ENCODE peak calls at places on chromosomes 2 and 18, in ten cellular contexts. One of them, this sample, is unnamed.

GRCh38 chr2:226835420-226835795 is 446 bp upstream of the RHBDD1 start:
- DNase-seq in BJ: no peak
- DNase-seq in AG09319: no peak
- DNase-seq in prostate gland: no peak
- DNase-seq in heart right ventricle: no peak
- DNase-seq in Calu3: no peak
- DNase-seq in right atrium auricular region: no peak
- DNase-seq in HFF-Myc: no peak
- DNase-seq in astrocyte of the spinal cord: no peak
- DNase-seq in AG10803: no peak
- DNase-seq in this sample: no peak

GRCh38 chr2:6356127-6356761 is 509.5 kb downstream of the CMPK2 start:
- DNase-seq in AG10803: no peak
- DNase-seq in Calu3: no peak
- DNase-seq in AG09319: no peak
- DNase-seq in astrocyte of the spinal cord: no peak
- DNase-seq in prostate gland: no peak
- DNase-seq in right atrium auricular region: no peak
- DNase-seq in heart right ventricle: no peak
- DNase-seq in BJ: no peak
- DNase-seq in HFF-Myc: no peak
- DNase-seq in this sample: no peak

GRCh38 chr2:41966920-41967319 is 80.9 kb upstream of the PKDCC start:
- DNase-seq in HFF-Myc: no peak
- DNase-seq in Calu3: no peak
- DNase-seq in AG09319: no peak
- DNase-seq in BJ: no peak
- DNase-seq in AG10803: peak
- DNase-seq in astrocyte of the spinal cord: peak
- DNase-seq in right atrium auricular region: peak
- DNase-seq in heart right ventricle: peak
- DNase-seq in prostate gland: no peak
- DNase-seq in this sample: no peak

GRCh38 chr18:44911260-44911659 is 230.6 kb downstream of the SETBP1 start:
- DNase-seq in AG09319: no peak
- DNase-seq in astrocyte of the spinal cord: no peak
- DNase-seq in AG10803: no peak
- DNase-seq in prostate gland: no peak
- DNase-seq in right atrium auricular region: no peak
- DNase-seq in BJ: no peak
- DNase-seq in HFF-Myc: no peak
- DNase-seq in Calu3: no peak
- DNase-seq in heart right ventricle: no peak
- DNase-seq in this sample: no peak

GRCh38 chr18:68733693-68734092 is 18.8 kb upstream of the TMX3 start:
- DNase-seq in HFF-Myc: no peak
- DNase-seq in BJ: no peak
- DNase-seq in astrocyte of the spinal cord: peak
- DNase-seq in prostate gland: no peak
- DNase-seq in right atrium auricular region: no peak
- DNase-seq in heart right ventricle: no peak
- DNase-seq in Calu3: no peak
- DNase-seq in AG10803: no peak
- DNase-seq in AG09319: no peak
- DNase-seq in this sample: no peak

GRCh38 chr2:20254731-20255130 is 29.8 kb upstream of the SDC1 start:
- DNase-seq in BJ: no peak
- DNase-seq in astrocyte of the spinal cord: no peak
- DNase-seq in prostate gland: no peak
- DNase-seq in heart right ventricle: no peak
- DNase-seq in right atrium auricular region: no peak
- DNase-seq in HFF-Myc: no peak
- DNase-seq in AG09319: no peak
- DNase-seq in Calu3: no peak
- DNase-seq in AG10803: no peak
- DNase-seq in this sample: no peak

GRCh38 chr2:42286268-42286946 is 74.6 kb downstream of the COX7A2L start:
- DNase-seq in right atrium auricular region: no peak
- DNase-seq in astrocyte of the spinal cord: peak
- DNase-seq in Calu3: no peak
- DNase-seq in BJ: no peak
- DNase-seq in HFF-Myc: no peak
- DNase-seq in heart right ventricle: no peak
- DNase-seq in AG10803: no peak
- DNase-seq in prostate gland: no peak
- DNase-seq in AG09319: no peak
- DNase-seq in this sample: no peak

GRCh38 chr2:218431878-218432277 is 13.0 kb downstream of the VIL1 start:
- DNase-seq in prostate gland: no peak
- DNase-seq in HFF-Myc: no peak
- DNase-seq in heart right ventricle: no peak
- DNase-seq in BJ: no peak
- DNase-seq in AG10803: no peak
- DNase-seq in astrocyte of the spinal cord: no peak
- DNase-seq in right atrium auricular region: no peak
- DNase-seq in AG09319: no peak
- DNase-seq in Calu3: no peak
- DNase-seq in this sample: no peak

GRCh38 chr2:168907940-168908662 is 7.0 kb downstream of the G6PC2 start:
- DNase-seq in astrocyte of the spinal cord: no peak
- DNase-seq in BJ: no peak
- DNase-seq in AG09319: no peak
- DNase-seq in HFF-Myc: no peak
- DNase-seq in AG10803: no peak
- DNase-seq in prostate gland: no peak
- DNase-seq in Calu3: no peak
- DNase-seq in right atrium auricular region: no peak
- DNase-seq in heart right ventricle: no peak
- DNase-seq in this sample: no peak

DNA sequence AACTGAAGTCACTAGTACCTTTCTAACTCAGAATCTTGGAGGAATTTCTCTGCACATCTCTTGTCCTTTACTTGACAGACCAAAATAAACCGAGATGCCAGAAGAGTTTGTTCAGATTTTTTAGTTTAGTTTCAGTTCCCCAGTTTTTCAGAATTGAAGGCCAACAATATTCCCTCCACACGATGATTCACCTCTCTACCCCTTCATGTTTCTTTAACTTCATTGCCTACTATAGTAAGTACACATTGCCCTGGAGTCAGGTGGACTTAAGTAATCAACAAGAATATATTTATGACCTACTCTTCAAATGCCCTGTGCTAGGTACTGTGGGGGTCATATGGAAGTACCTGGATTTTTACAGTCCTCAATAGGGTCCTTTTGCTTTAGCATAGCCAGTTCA is 79.6 kb upstream of the CTLA4 start:
- DNase-seq in Calu3: no peak
- DNase-seq in AG09319: no peak
- DNase-seq in HFF-Myc: no peak
- DNase-seq in astrocyte of the spinal cord: no peak
- DNase-seq in AG10803: no peak
- DNase-seq in heart right ventricle: no peak
- DNase-seq in prostate gland: no peak
- DNase-seq in BJ: no peak
- DNase-seq in right atrium auricular region: no peak
- DNase-seq in this sample: no peak
- TF ChIP-seq CTCF in Calu3: no peak
- TF ChIP-seq CTCF in AG09319: no peak
- TF ChIP-seq CTCF in HFF-Myc: no peak
- TF ChIP-seq CTCF in astrocyte of the spinal cord: no peak
- TF ChIP-seq CTCF in AG10803: no peak
- TF ChIP-seq CTCF in heart right ventricle: no peak
- TF ChIP-seq CTCF in prostate gland: no peak
- TF ChIP-seq CTCF in BJ: no peak
- TF ChIP-seq CTCF in right atrium auricular region: no peak
- TF ChIP-seq CTCF in this sample: no peak

GRCh38 chr2:127069003-127069402 is 38.0 kb downstream of the BIN1 start:
- DNase-seq in AG10803: no peak
- DNase-seq in prostate gland: no peak
- DNase-seq in BJ: no peak
- DNase-seq in HFF-Myc: no peak
- DNase-seq in astrocyte of the spinal cord: no peak
- DNase-seq in heart right ventricle: no peak
- DNase-seq in Calu3: no peak
- DNase-seq in AG09319: no peak
- DNase-seq in right atrium auricular region: no peak
- DNase-seq in this sample: no peak

GRCh38 chr2:127066942-127067341 is 40.0 kb downstream of the BIN1 start:
- DNase-seq in BJ: no peak
- DNase-seq in AG09319: peak
- DNase-seq in AG10803: peak
- DNase-seq in HFF-Myc: no peak
- DNase-seq in prostate gland: no peak
- DNase-seq in right atrium auricular region: peak
- DNase-seq in astrocyte of the spinal cord: no peak
- DNase-seq in Calu3: no peak
- DNase-seq in heart right ventricle: peak
- DNase-seq in this sample: no peak

GRCh38 chr2:127068351-127068741 is 38.6 kb downstream of the BIN1 start:
- DNase-seq in AG10803: no peak
- DNase-seq in BJ: no peak
- DNase-seq in Calu3: no peak
- DNase-seq in heart right ventricle: no peak
- DNase-seq in right atrium auricular region: no peak
- DNase-seq in HFF-Myc: no peak
- DNase-seq in AG09319: no peak
- DNase-seq in astrocyte of the spinal cord: no peak
- DNase-seq in prostate gland: no peak
- DNase-seq in this sample: no peak

GRCh38 chr2:127065932-127066318 is 41.0 kb downstream of the BIN1 start:
- DNase-seq in AG09319: no peak
- DNase-seq in AG10803: no peak
- DNase-seq in heart right ventricle: no peak
- DNase-seq in Calu3: no peak
- DNase-seq in astrocyte of the spinal cord: no peak
- DNase-seq in HFF-Myc: no peak
- DNase-seq in right atrium auricular region: no peak
- DNase-seq in BJ: no peak
- DNase-seq in prostate gland: no peak
- DNase-seq in this sample: no peak

DNA sequence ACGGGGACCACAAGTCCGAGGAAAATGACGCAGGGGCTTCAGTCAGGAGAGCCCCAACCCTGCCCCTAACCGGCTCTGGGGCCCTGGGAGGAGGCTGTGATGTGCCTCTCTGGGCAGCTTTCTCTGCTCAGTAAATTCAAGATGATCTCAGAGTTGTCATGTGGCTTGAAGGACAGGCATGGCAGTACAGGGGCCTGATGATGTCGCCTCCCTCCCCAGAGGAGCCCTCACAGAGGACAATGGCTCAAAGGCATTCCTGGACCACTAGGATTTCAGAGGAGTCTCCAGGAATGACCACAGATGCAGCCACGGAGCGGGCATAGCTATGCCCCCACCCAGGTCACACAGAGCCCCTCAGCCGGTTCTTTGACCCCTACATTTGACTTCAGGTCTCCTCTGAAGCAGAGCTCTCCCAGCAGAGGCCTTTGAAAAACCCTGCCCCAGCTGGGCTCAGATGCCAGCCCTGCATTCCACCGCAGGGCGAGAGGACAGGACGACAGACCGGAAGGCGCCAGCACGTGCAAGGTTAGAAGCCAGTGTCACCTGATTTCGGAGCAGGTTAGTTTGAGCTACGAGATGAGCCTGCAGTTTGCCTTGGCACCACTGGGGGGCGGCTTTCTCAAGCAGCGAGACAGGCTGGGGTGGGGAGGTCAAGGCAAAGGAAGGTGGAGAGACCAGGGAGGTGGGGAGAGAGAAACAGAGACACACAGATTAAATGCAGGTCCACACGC is 39.2 kb downstream of the BIN1 start:
- DNase-seq in right atrium auricular region: peak
- DNase-seq in prostate gland: peak
- DNase-seq in AG09319: no peak
- DNase-seq in astrocyte of the spinal cord: peak
- DNase-seq in HFF-Myc: no peak
- DNase-seq in AG10803: peak
- DNase-seq in heart right ventricle: peak
- DNase-seq in Calu3: peak
- DNase-seq in BJ: no peak
- DNase-seq in this sample: no peak
- TF ChIP-seq CTCF in right atrium auricular region: peak
- TF ChIP-seq CTCF in prostate gland: peak
- TF ChIP-seq CTCF in AG09319: peak
- TF ChIP-seq CTCF in astrocyte of the spinal cord: peak
- TF ChIP-seq CTCF in HFF-Myc: peak
- TF ChIP-seq CTCF in AG10803: peak
- TF ChIP-seq CTCF in heart right ventricle: peak
- TF ChIP-seq CTCF in Calu3: peak
- TF ChIP-seq CTCF in BJ: peak
- TF ChIP-seq CTCF in this sample: peak

GRCh38 chr18:54229660-54230059 is 5.2 kb upstream of the MBD2 start:
- DNase-seq in BJ: no peak
- DNase-seq in heart right ventricle: no peak
- DNase-seq in AG09319: no peak
- DNase-seq in Calu3: no peak
- DNase-seq in HFF-Myc: no peak
- DNase-seq in right atrium auricular region: no peak
- DNase-seq in astrocyte of the spinal cord: no peak
- DNase-seq in AG10803: no peak
- DNase-seq in prostate gland: no peak
- DNase-seq in this sample: no peak

GRCh38 chr18:54233761-54234160 is 9.3 kb upstream of the MBD2 start:
- DNase-seq in HFF-Myc: no peak
- DNase-seq in heart right ventricle: no peak
- DNase-seq in right atrium auricular region: no peak
- DNase-seq in AG09319: no peak
- DNase-seq in BJ: no peak
- DNase-seq in Calu3: no peak
- DNase-seq in AG10803: no peak
- DNase-seq in astrocyte of the spinal cord: no peak
- DNase-seq in prostate gland: no peak
- DNase-seq in this sample: no peak

GRCh38 chr18:54235871-54236270 is 11.4 kb upstream of the MBD2 start:
- DNase-seq in HFF-Myc: no peak
- DNase-seq in right atrium auricular region: no peak
- DNase-seq in BJ: peak
- DNase-seq in AG10803: no peak
- DNase-seq in prostate gland: no peak
- DNase-seq in Calu3: no peak
- DNase-seq in AG09319: no peak
- DNase-seq in astrocyte of the spinal cord: no peak
- DNase-seq in heart right ventricle: no peak
- DNase-seq in this sample: no peak

GRCh38 chr18:54233228-54233625 is 8.8 kb upstream of the MBD2 start:
- DNase-seq in prostate gland: no peak
- DNase-seq in heart right ventricle: no peak
- DNase-seq in HFF-Myc: no peak
- DNase-seq in BJ: no peak
- DNase-seq in astrocyte of the spinal cord: no peak
- DNase-seq in Calu3: no peak
- DNase-seq in AG10803: peak
- DNase-seq in AG09319: no peak
- DNase-seq in right atrium auricular region: no peak
- DNase-seq in this sample: no peak

GRCh38 chr18:54232485-54233227 is 8.2 kb upstream of the MBD2 start:
- DNase-seq in prostate gland: no peak
- DNase-seq in HFF-Myc: no peak
- DNase-seq in AG09319: no peak
- DNase-seq in heart right ventricle: no peak
- DNase-seq in right atrium auricular region: no peak
- DNase-seq in BJ: no peak
- DNase-seq in AG10803: no peak
- DNase-seq in astrocyte of the spinal cord: no peak
- DNase-seq in Calu3: no peak
- DNase-seq in this sample: no peak
- TF ChIP-seq CTCF in prostate gland: no peak
- TF ChIP-seq CTCF in HFF-Myc: no peak
- TF ChIP-seq CTCF in AG09319: no peak
- TF ChIP-seq CTCF in heart right ventricle: no peak
- TF ChIP-seq CTCF in right atrium auricular region: no peak
- TF ChIP-seq CTCF in BJ: no peak
- TF ChIP-seq CTCF in AG10803: no peak
- TF ChIP-seq CTCF in astrocyte of the spinal cord: no peak
- TF ChIP-seq CTCF in Calu3: no peak
- TF ChIP-seq CTCF in this sample: no peak

GRCh38 chr2:235170536-235171510 is 219.0 kb downstream of the SH3BP4 start:
- DNase-seq in AG09319: peak
- DNase-seq in Calu3: peak
- DNase-seq in AG10803: peak
- DNase-seq in HFF-Myc: no peak
- DNase-seq in astrocyte of the spinal cord: peak
- DNase-seq in heart right ventricle: no peak
- DNase-seq in BJ: peak
- DNase-seq in prostate gland: no peak
- DNase-seq in right atrium auricular region: no peak
- DNase-seq in this sample: peak
- TF ChIP-seq CTCF in AG09319: peak
- TF ChIP-seq CTCF in Calu3: no peak
- TF ChIP-seq CTCF in AG10803: peak
- TF ChIP-seq CTCF in HFF-Myc: no peak
- TF ChIP-seq CTCF in astrocyte of the spinal cord: peak
- TF ChIP-seq CTCF in heart right ventricle: no peak
- TF ChIP-seq CTCF in BJ: peak
- TF ChIP-seq CTCF in prostate gland: no peak
- TF ChIP-seq CTCF in right atrium auricular region: no peak
- TF ChIP-seq CTCF in this sample: peak